ENCODE peak calls at places on chromosomes 4 and X, in eight cellular contexts. F is AG10803, Z is IMR-90, A is upper lobe of left lung, S is heart right ventricle, N is mammary epithelial cell, Q is lower leg skin, O is suprapubic skin. T is an unnamed sample.
A peak's percentile ranks its signal among the peaks of the same experiment; 100 is the strongest.

GRCh38 chr4:8414377-8414776 is 26.1 kb downstream of the ACOX3 start:
- DNase-seq in F (no peak), Z (no peak), A (no peak), S (no peak), N (peak; percentile 53), Q (no peak), O (no peak), T (no peak)

GRCh38 chrX:70554523-70554922 is 109.9 kb downstream of the DLG3 start:
- DNase-seq in F (peak; percentile 47), Z (peak; percentile 1), A (no peak), S (no peak), N (no peak), Q (no peak), O (no peak), T (no peak)

GRCh38 chrX:21167028-21167427 is 207.2 kb upstream of the CNKSR2 start:
- DNase-seq in F (no peak), Z (no peak), A (no peak), S (no peak), N (no peak), Q (no peak), O (no peak), T (no peak)

GRCh38 chr4:137432431-137432830 is 99.9 kb downstream of the PCDH18 start:
- DNase-seq in F (peak; percentile 26), Z (no peak), A (no peak), S (no peak), N (no peak), Q (no peak), O (no peak), T (no peak)

GRCh38 chrX:121407627-121408026 is 360.2 kb downstream of the GLUD2 start:
- DNase-seq in F (no peak), Z (no peak), A (no peak), S (no peak), N (no peak), Q (no peak), O (no peak), T (no peak)

GRCh38 chr4:152188801-152189200 is 347.1 kb downstream of the FBXW7 start:
- DNase-seq in F (no peak), Z (no peak), A (no peak), S (peak; percentile 18), N (no peak), Q (no peak), O (no peak), T (no peak)

GRCh38 chrX:119008122-119008744 is 33.8 kb downstream of the LONRF3 start:
- DNase-seq in F (peak; percentile 18), Z (peak; percentile 30), A (no peak), S (peak; percentile 15), N (no peak), Q (no peak), O (no peak), T (no peak)

GRCh38 chr4:184453402-184454160 is 20.8 kb downstream of the IRF2 start:
- DNase-seq in F (peak; percentile 78), Z (peak; percentile 95), A (peak; percentile 82), S (no peak), N (peak; percentile 68), Q (no peak), O (no peak), T (peak; percentile 80)

GRCh38 chrX:153946910-153947769 is 2.7 kb upstream of the RENBP start:
- DNase-seq in F (peak; percentile 68), Z (peak; percentile 68), A (peak; percentile 79), S (peak; percentile 73), N (peak; percentile 61), Q (no peak), O (no peak), T (no peak)

GRCh38 chr4:66558651-66559050 is 888.4 kb upstream of the EPHA5 start:
- DNase-seq in F (peak; percentile 5), Z (no peak), A (no peak), S (no peak), N (no peak), Q (no peak), O (no peak), T (no peak)

GRCh38 chr4:55725057-55725456 is 89.0 kb upstream of the NMU start:
- DNase-seq in F (no peak), Z (no peak), A (no peak), S (no peak), N (no peak), Q (no peak), O (no peak), T (no peak)

GRCh38 chrX:36575670-36576069 is 432.5 kb upstream of the FAM47C start:
- DNase-seq in F (no peak), Z (no peak), A (no peak), S (no peak), N (no peak), Q (no peak), O (no peak), T (no peak)

GRCh38 chrX:120109378-120109777 is 6.3 kb downstream of the RHOXF1 start:
- DNase-seq in F (no peak), Z (no peak), A (no peak), S (no peak), N (no peak), Q (no peak), O (no peak), T (no peak)

GRCh38 chr4:62231994-62232393 is 1031.9 kb downstream of the ADGRL3 start:
- DNase-seq in F (no peak), Z (no peak), A (no peak), S (no peak), N (no peak), Q (no peak), O (no peak), T (no peak)

GRCh38 chrX:1313788-1314187 is 22.8 kb upstream of the IL3RA start:
- DNase-seq in F (no peak), Z (no peak), A (no peak), S (no peak), N (no peak), Q (no peak), O (no peak), T (no peak)

GRCh38 chr4:25523405-25523804 is 132.2 kb upstream of the SLC34A2 start:
- DNase-seq in F (no peak), Z (no peak), A (no peak), S (no peak), N (no peak), Q (no peak), O (no peak), T (no peak)

GRCh38 chr4:93416337-93417102 is 412.0 kb upstream of the ATOH1 start:
- DNase-seq in F (no peak), Z (peak; percentile 49), A (no peak), S (no peak), N (no peak), Q (no peak), O (no peak), T (no peak)

GRCh38 chr4:41622816-41623215 is 84.9 kb downstream of the LIMCH1 start:
- DNase-seq in F (no peak), Z (no peak), A (no peak), S (no peak), N (no peak), Q (no peak), O (no peak), T (no peak)

GRCh38 chr4:173057906-173058305 is 110.7 kb upstream of the GALNT7 start:
- DNase-seq in F (no peak), Z (peak; percentile 12), A (no peak), S (no peak), N (no peak), Q (no peak), O (no peak), T (no peak)

GRCh38 chr4:113043591-113043990 is 5.9 kb upstream of the ANK2 start:
- DNase-seq in F (no peak), Z (no peak), A (no peak), S (no peak), N (no peak), Q (no peak), O (no peak), T (no peak)

DNA sequence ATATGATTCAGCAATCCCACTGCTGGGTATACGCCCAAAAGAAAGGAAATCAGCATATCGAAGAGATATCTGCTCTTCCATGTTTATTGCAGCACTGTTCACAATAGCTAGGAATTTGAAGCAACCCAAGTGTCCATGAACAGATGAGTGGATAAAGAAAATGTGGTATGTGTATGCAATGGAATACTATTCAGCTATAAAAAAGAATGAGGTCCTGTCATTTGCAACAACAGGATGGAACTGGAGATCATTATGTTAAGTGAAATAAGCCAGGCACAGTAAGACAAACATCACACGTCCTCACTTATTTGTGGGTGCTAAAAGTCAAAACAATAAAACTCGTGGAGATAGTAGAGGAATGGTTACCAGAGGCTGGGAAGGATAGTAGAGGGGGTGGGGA is 153.8 kb upstream of the LEF1 start:
- DNase-seq in F (no peak), Z (no peak), A (no peak), S (no peak), N (no peak), Q (no peak), O (no peak), T (no peak)
- H3K4me3 ChIP-seq in F (no peak overlapping the region), Z (no peak overlapping the region), A (no peak overlapping the region), S (no peak overlapping the region), N (no peak overlapping the region), Q (no peak overlapping the region), O (no peak overlapping the region), T (no peak overlapping the region)

GRCh38 chrX:135463937-135464336 is 42.2 kb downstream of the SMIM10L2A start:
- DNase-seq in F (peak; percentile 15), Z (peak; percentile 6), A (no peak), S (no peak), N (no peak), Q (no peak), O (no peak), T (no peak)
- TF ChIP-seq CTCF in F (peak; percentile 48), Z (peak; percentile 32), A (no peak), S (peak; percentile 26), N (peak; percentile 37), Q (no peak), O (no peak), T (peak; percentile 29)

DNA sequence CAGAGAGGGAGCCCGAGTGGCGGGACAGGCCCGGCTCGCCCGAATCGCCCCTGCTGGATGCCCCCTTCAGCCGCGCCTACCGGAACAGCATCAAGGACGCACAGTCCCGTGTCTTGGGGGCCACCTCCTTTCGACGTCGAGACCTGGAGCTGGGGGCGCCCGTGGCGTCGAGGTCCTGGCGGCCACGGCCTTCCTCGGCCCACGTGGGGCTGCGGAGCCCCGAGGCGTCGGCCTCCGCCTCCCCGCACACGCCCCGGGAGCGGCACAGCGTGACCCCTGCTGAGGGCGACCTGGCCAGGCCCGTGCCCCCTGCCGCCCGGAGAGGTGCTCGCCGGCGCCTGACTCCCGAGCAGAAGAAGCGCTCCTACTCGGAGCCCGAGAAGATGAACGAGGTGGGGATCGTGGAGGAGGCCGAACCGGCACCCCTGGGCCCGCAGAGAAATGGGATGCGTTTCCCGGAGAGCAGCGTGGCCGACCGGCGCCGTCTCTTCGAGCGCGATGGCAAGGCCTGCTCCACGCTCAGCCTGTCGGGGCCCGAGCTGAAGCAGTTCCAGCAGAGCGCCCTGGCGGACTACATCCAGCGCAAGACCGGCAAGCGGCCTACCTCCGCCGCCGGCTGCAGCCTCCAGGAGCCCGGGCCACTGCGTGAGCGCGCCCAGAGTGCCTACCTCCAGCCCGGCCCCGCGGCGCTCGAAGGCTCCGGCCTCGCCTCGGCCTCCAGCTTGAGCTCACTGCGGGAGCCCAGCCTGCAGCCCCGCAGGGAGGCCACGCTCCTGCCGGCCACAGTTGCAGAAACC is 156.9 kb downstream of the SOWAHB start:
- DNase-seq in F (no peak), Z (no peak), A (no peak), S (no peak), N (no peak), Q (no peak), O (no peak), T (no peak)
- H3K4me3 ChIP-seq in F (no peak overlapping the region), Z (no peak overlapping the region), A (no peak overlapping the region), S (no peak overlapping the region), N (no peak overlapping the region), Q (no peak overlapping the region), O (no peak overlapping the region), T (no peak overlapping the region)

DNA sequence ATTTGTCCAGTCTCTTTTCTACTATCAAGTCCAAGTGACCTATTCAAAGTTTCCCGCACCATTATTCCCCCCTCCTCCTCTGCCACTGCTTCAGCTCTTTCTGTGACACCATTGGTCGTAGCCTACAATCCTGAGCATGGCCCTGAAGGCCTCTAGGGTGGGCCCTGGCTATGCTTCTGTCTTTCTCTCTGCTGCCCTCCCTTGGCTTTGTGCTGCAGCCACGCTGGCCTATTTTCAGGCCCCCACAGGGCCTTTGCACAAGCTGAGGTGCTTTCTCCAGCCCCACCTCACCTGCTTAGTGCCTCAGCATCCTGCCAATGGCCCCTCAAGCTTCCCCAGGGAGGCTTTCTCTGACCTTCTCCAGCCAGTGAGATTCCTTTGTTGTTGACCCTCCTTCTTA is 156.5 kb downstream of the NHS start:
- DNase-seq in F (no peak), Z (no peak), A (no peak), S (no peak), N (no peak), Q (no peak), O (no peak), T (no peak)
- TF ChIP-seq CTCF in F (no peak), Z (no peak), A (no peak), S (no peak), N (no peak), Q (no peak), O (no peak), T (no peak)

T was measured in AG04449.